ENCODE peak calls at places on chromosomes 6 and 20, in seven cellular contexts. X, I, P, G, F, J and R are unnamed samples. For H3K9me3, the result is how much of the 10 kb centered on the place peaks cover.

GRCh38 chr6:150439373-150439772 is 70.6 kb downstream of the IYD start:
- DNase-seq in X (no peak), I (no peak), P (no peak), G (no peak), F (no peak), J (no peak), R (no peak)

GRCh38 chr6:4607026-4607704 is 169.0 kb upstream of the CDYL start:
- DNase-seq in X (no peak), I (peak), P (no peak), G (peak), F (peak), J (peak), R (peak)

GRCh38 chr6:38522322-38522721 is 117.4 kb downstream of the BTBD9 start:
- DNase-seq in X (no peak), I (no peak), P (no peak), G (no peak), F (no peak), J (no peak), R (no peak)

GRCh38 chr6:81979767-81980166 is 227.3 kb upstream of the TENT5A start:
- DNase-seq in X (no peak), I (no peak), P (no peak), G (no peak), F (no peak), J (no peak), R (no peak)

GRCh38 chr20:50110141-50111047 is 2.6 kb downstream of the UBE2V1 start:
- DNase-seq in X (no peak), I (no peak), P (peak), G (peak), F (no peak), J (peak), R (peak)

GRCh38 chr20:1813101-1813529 is 82.1 kb upstream of the SIRPA start:
- DNase-seq in X (no peak), I (no peak), P (peak), G (peak), F (no peak), J (peak), R (peak)

GRCh38 chr6:140073456-140073855 is 699.0 kb upstream of the CITED2 start:
- DNase-seq in X (no peak), I (no peak), P (no peak), G (no peak), F (no peak), J (no peak), R (no peak)

GRCh38 chr20:34676642-34677373 is at the start of gene PIGU:
- DNase-seq in X (peak), I (peak), P (peak), G (peak), F (peak), J (peak), R (peak)

GRCh38 chr6:20173833-20174796 is 38.2 kb downstream of the MBOAT1 start:
- DNase-seq in X (no peak), I (no peak), P (no peak), G (no peak), F (no peak), J (no peak), R (no peak)

GRCh38 chr6:44428682-44429081 is 41.2 kb downstream of the CDC5L start:
- DNase-seq in X (no peak), I (no peak), P (no peak), G (no peak), F (no peak), J (no peak), R (no peak)

GRCh38 chr20:50855498-50856474 is 60.9 kb downstream of the BCAS4 start:
- DNase-seq in X (no peak), I (no peak), P (peak), G (no peak), F (no peak), J (no peak), R (no peak)

GRCh38 chr6:77786935-77787629 is 134.2 kb downstream of the MEI4 start:
- DNase-seq in X (no peak), I (no peak), P (no peak), G (no peak), F (no peak), J (no peak), R (no peak)

GRCh38 chr6:30490031-30490876 is 945 bp downstream of the HLA-E start:
- DNase-seq in X (peak), I (peak), P (peak), G (peak), F (no peak), J (peak), R (peak)

GRCh38 chr6:148140772-148141557 is 201.7 kb upstream of the SASH1 start:
- DNase-seq in X (no peak), I (no peak), P (no peak), G (peak), F (no peak), J (no peak), R (no peak)

GRCh38 chr6:74518035-74518434 is 687.8 kb downstream of the COL12A1 start:
- DNase-seq in X (no peak), I (no peak), P (no peak), G (no peak), F (no peak), J (no peak), R (no peak)

GRCh38 chr6:168125429-168126001 is 46.5 kb upstream of the FRMD1 start:
- DNase-seq in X (no peak), I (peak), P (no peak), G (no peak), F (no peak), J (no peak), R (peak)

GRCh38 chr6:70686548-70687133 is 19.0 kb downstream of the SMAP1 start:
- DNase-seq in X (peak), I (no peak), P (no peak), G (peak), F (no peak), J (no peak), R (no peak)

GRCh38 chr6:130405549-130405948 is 39.7 kb downstream of the TMEM200A start:
- DNase-seq in X (no peak), I (no peak), P (no peak), G (no peak), F (no peak), J (no peak), R (no peak)

GRCh38 chr6:51398064-51398740 is 579.5 kb downstream of the TFAP2B start:
- DNase-seq in X (no peak), I (no peak), P (no peak), G (no peak), F (no peak), J (no peak), R (peak)

GRCh38 chr20:48787861-48788375 is 39.9 kb downstream of the PREX1 start:
- DNase-seq in X (peak), I (no peak), P (no peak), G (no peak), F (no peak), J (no peak), R (no peak)

GRCh38 chr20:41365785-41366545 is 653 bp downstream of the EMILIN3 start:
- DNase-seq in X (no peak), I (no peak), P (no peak), G (no peak), F (no peak), J (no peak), R (peak)

GRCh38 chr6:74872754-74873446 is 333.0 kb downstream of the COL12A1 start:
- DNase-seq in X (no peak), I (no peak), P (no peak), G (peak), F (no peak), J (no peak), R (no peak)

GRCh38 chr6:3247255-3248146 is 11.2 kb upstream of the PSMG4 start:
- DNase-seq in X (peak), I (peak), P (peak), G (peak), F (no peak), J (peak), R (no peak)

GRCh38 chr20:53829706-53830521 is 236.3 kb upstream of the ZNF217 start:
- DNase-seq in X (peak), I (no peak), P (no peak), G (peak), F (no peak), J (peak), R (no peak)

GRCh38 chr20:14477125-14477524 is 139.7 kb upstream of the FLRT3 start:
- DNase-seq in X (no peak), I (no peak), P (no peak), G (no peak), F (no peak), J (no peak), R (no peak)

GRCh38 chr6:142569676-142570075 is 267.9 kb downstream of the ADGRG6 start:
- DNase-seq in X (no peak), I (no peak), P (no peak), G (peak), F (peak), J (no peak), R (no peak)

GRCh38 chr20:7912551-7912950 is 27.7 kb downstream of the HAO1 start:
- DNase-seq in X (no peak), I (no peak), P (no peak), G (peak), F (no peak), J (no peak), R (no peak)

GRCh38 chr20:14336667-14337066 is 745 bp downstream of the FLRT3 start:
- DNase-seq in X (no peak), I (no peak), P (no peak), G (no peak), F (no peak), J (no peak), R (no peak)

GRCh38 chr6:103191391-103192093 is 1668.2 kb downstream of the HACE1 start:
- DNase-seq in X (no peak), I (no peak), P (no peak), G (no peak), F (no peak), J (no peak), R (no peak)

DNA sequence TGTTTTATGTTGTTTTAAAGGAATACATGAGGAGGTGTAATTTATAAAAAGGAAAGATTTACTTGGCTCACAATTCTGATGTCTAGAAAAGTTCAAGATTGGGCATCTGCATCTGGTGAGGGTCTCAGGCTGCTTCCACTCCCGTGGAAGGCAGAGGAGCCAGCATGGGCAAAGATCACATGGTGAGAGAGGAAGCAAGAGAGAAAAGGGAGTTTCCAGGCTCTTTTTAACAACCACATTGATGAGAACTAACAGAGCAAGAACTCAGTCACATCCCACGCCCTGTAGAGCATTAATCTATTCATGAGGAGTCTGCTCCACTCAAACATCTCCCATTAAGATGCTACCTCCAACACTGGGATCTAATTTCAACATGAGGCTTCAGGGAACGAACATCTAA is 1666.3 kb downstream of the HACE1 start:
- DNase-seq in X (no peak), I (no peak), P (no peak), G (no peak), F (no peak), J (no peak), R (no peak)
- TF ChIP-seq POLR2A in X (no peak), I (no peak), P (no peak), G (no peak), F (no peak), J (no peak), R (no peak)

GRCh38 chr20:56181593-56181992 is 66.9 kb upstream of the MC3R start:
- DNase-seq in X (no peak), I (no peak), P (no peak), G (no peak), F (no peak), J (peak), R (no peak)
- H3K9me3 ChIP-seq in X (under half), I (under half), P (under half), G (under half), F (under half), J (under half), R (under half)

DNA sequence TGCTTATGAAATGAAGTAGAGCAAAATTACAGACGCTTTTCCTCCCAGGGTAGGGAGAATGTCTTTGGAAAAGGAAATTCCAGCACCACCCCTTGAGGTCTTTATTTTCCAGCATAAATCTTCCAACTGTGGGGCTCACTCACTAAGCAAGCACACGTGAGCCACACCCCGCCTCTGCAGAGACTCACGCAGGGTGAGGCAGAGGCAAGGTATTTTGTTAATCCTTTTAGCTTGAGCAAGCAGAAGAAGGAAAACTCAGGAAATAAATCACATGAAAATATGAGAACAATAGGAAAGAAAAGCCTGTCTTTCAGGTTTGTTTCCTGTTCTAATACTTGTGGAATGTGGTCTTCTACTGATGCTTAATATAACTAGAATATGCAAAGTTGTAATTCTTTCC is 4.1 kb upstream of the PHACTR2 start:
- DNase-seq in X (no peak), I (no peak), P (peak), G (peak), F (peak), J (peak), R (peak)
- TF ChIP-seq POLR2AphosphoS5 in X (no peak), I (no peak), P (peak), G (peak), F (no peak), J (no peak), R (no peak)

DNA sequence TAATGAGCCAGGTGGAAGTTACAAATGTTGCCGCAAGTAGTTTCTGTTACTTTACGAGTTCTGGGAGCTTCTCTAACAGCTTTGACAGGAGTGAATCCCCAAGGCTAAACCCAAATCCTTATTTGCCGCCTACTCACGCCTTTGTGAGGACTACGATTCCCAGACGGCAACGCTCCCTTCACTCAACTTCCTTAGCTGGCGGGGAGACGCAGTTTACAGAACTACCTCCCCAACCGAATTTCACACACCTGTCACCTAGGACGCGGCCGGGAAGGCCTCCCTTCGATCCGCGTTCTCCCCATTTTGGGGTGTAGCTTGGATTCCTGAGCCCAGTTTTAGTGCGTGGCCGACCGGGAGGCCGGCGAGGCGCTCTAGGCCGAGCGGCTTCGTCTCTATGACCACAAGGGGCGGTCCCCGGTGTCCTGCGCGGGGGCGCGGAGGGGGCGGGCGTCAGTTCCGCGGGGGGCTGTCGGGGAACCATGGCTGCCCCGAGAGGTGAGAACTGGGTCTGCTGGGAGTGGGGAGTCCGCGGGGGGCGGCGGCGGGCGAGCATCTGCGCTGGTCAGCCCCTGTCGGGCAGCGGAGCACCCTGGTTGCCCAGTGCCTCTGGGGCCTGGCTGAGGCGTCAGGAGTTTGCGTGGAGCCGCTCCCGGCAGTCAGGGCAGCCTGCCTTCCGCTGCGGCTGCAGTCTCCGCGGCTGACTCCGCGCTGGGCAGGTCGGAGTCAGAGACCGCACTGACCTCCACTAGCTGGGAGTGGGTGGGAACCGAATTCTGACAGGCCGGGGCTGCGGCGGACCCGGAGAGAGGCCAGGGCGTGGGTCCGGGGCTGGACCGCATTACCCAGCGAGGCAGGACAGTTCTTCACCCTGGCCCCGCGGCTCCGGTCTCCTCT is at the start of gene SLC35A1:
- DNase-seq in X (peak), I (peak), P (peak), G (peak), F (peak), J (peak), R (peak)
- TF ChIP-seq POLR2A in X (peak), I (peak), P (peak), G (peak), F (no peak), J (peak), R (peak)

GRCh38 chr6:155344341-155345006 is 30.2 kb upstream of the TFB1M start:
- DNase-seq in X (no peak), I (no peak), P (no peak), G (no peak), F (no peak), J (no peak), R (no peak)
- H3K9me3 ChIP-seq in X (under half), I (under half), P (under half), G (under half), F (under half), J (under half), R (under half)